ENCODE peak calls at places on chromosomes 1 and 21, in six cellular contexts. E is psoas muscle, K is chondrocyte, X is endothelial cell, V is heart left ventricle, A is H1. F is an unnamed sample.

GRCh38 chr1:23567996-23568607 is 8.8 kb upstream of the ID3 start:
- DNase-seq in E (peak; percentile 45), K (no peak), X (peak; percentile 48), V (peak; percentile 36), A (peak; percentile 68), F (no peak)

GRCh38 chr1:170927955-170928850 is 7.1 kb upstream of the MROH9 start:
- DNase-seq in E (no peak), K (no peak), X (no peak), V (no peak), A (no peak), F (peak; percentile 24)

GRCh38 chr1:38527373-38527966 is 332.1 kb downstream of the RRAGC start:
- DNase-seq in E (no peak), K (no peak), X (no peak), V (no peak), A (no peak), F (no peak)

GRCh38 chr1:9315411-9316079 is 22.9 kb downstream of the SPSB1 start:
- DNase-seq in E (no peak), K (no peak), X (no peak), V (no peak), A (no peak), F (peak; percentile 84)

GRCh38 chr1:221644663-221645258 is 97.1 kb downstream of the DUSP10 start:
- DNase-seq in E (no peak), K (no peak), X (no peak), V (no peak), A (no peak), F (no peak)

GRCh38 chr1:214658785-214659184 is 55.8 kb downstream of the CENPF start:
- DNase-seq in E (no peak), K (no peak), X (peak; percentile 41), V (no peak), A (no peak), F (peak; percentile 40)

GRCh38 chr1:3717715-3718601 is 34.3 kb upstream of the CCDC27 start:
- DNase-seq in E (no peak), K (no peak), X (peak; percentile 61), V (no peak), A (peak; percentile 92), F (no peak)

GRCh38 chr21:20377250-20377649 is 621.0 kb upstream of the NCAM2 start:
- DNase-seq in E (no peak), K (no peak), X (no peak), V (no peak), A (no peak), F (peak; percentile 17)

GRCh38 chr1:180857947-180858768 is 54.5 kb upstream of the KIAA1614 start:
- DNase-seq in E (no peak), K (no peak), X (no peak), V (no peak), A (no peak), F (no peak)

GRCh38 chr1:169692766-169693460 is 18.5 kb downstream of the SELL start:
- DNase-seq in E (no peak), K (no peak), X (no peak), V (no peak), A (no peak), F (no peak)

GRCh38 chr1:171769171-171769570 is 12.3 kb upstream of the METTL13 start:
- DNase-seq in E (no peak), K (no peak), X (no peak), V (no peak), A (no peak), F (no peak)

GRCh38 chr1:194816859-194817258 is 1630.4 kb upstream of the B3GALT2 start:
- DNase-seq in E (no peak), K (no peak), X (no peak), V (no peak), A (no peak), F (no peak)

GRCh38 chr1:109398343-109399225 is 866 bp upstream of the SORT1 start:
- DNase-seq in E (no peak), K (no peak), X (no peak), V (no peak), A (no peak), F (no peak)

GRCh38 chr1:148318123-148318899 is 164.8 kb downstream of the PPIAL4G start:
- DNase-seq in E (no peak), K (no peak), X (peak; percentile 20), V (no peak), A (peak; percentile 63), F (no peak)

GRCh38 chr1:36156329-36157114 is 562 bp downstream of the MAP7D1 start:
- DNase-seq in E (peak; percentile 72), K (no peak), X (peak; percentile 82), V (peak; percentile 85), A (peak; percentile 86), F (peak; percentile 56)

GRCh38 chr1:157682710-157683437 is 17.7 kb downstream of the FCRL3 start:
- DNase-seq in E (no peak), K (no peak), X (no peak), V (no peak), A (no peak), F (no peak)

GRCh38 chr1:67988066-67988465 is 62.4 kb downstream of the DIRAS3 start:
- DNase-seq in E (no peak), K (no peak), X (no peak), V (no peak), A (no peak), F (peak; percentile 8)

GRCh38 chr1:31669786-31670582 is 25.3 kb upstream of the PEF1 start:
- DNase-seq in E (peak; percentile 72), K (no peak), X (no peak), V (peak; percentile 86), A (no peak), F (peak; percentile 97)

GRCh38 chr1:109201123-109201703 is 12.5 kb upstream of the SARS1 start:
- DNase-seq in E (peak; percentile 29), K (no peak), X (peak; percentile 45), V (no peak), A (peak; percentile 86), F (peak; percentile 93)

GRCh38 chr1:157377216-157377821 is 175.0 kb downstream of the FCRL5 start:
- DNase-seq in E (no peak), K (no peak), X (peak; percentile 71), V (no peak), A (peak; percentile 79), F (peak; percentile 80)

GRCh38 chr1:108955111-108955510 is 8.2 kb downstream of the CLCC1 start:
- DNase-seq in E (no peak), K (no peak), X (no peak), V (no peak), A (no peak), F (no peak)

GRCh38 chr1:20095564-20096434 is 23.5 kb downstream of the PLA2G2D start:
- DNase-seq in E (no peak), K (no peak), X (no peak), V (peak; percentile 4), A (no peak), F (no peak)

GRCh38 chr21:32726742-32727477 is 903 bp downstream of the SYNJ1 start:
- DNase-seq in E (no peak), K (no peak), X (peak; percentile 33), V (peak; percentile 44), A (no peak), F (peak; percentile 43)

DNA sequence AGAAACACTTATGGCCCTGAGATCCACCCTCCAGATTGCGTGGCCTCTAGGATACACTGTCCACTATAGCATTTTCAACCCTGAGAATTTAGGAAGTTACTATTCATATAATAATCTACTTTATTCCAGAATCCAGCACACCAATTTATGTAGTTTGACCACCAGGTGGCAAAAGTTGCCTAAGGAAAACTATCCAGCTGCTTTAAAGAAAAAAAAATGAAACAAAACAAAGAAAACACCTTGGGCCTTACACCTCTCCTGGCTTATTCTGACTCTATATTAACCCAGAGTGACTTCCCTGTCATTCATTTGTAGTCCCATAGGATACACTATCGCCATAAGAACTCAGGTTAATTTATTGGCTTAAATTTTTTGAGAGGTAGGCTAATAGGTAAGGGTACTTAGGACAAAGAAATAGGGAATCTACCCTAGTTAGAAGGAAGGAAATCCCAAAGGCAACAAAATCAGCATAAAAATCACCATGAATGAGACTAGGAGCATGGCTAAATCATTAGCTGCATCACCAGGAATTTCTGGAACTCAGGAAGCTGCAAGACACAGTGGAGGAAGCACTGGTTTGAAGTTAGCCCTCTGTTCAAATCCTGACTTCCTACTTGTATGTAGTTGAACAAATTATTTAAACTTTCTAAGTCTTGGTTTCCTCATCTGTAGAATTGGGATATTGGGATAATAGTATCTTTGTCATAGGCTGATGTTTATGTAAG is 107.5 kb downstream of the SPAG17 start:
- DNase-seq in E (no peak), K (no peak), X (peak; percentile 10), V (no peak), A (peak; percentile 47), F (peak; percentile 63)
- TF ChIP-seq CTCF in E (peak; percentile 34), K (peak; percentile 90), X (peak; percentile 83), V (peak; percentile 21), A (no peak), F (peak; percentile 65)

DNA sequence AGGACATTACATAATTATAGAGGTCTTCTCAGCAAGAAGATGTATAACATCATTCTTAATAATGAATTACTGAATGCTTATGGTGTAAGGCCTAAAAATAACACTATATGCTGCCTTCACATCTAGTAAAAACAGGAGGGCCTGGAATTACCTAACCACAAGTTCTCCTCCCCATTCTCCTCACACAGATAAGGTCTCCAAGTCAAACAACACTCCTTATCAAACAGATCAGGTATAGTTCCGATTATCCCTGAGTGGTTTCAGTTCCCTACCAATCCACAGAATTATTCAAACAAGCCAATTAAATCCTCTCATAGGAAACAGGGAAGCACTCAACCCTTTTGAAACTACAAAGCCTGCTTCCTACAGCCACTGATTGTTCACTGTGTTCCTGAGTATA is 4.0 kb upstream of the AGBL4 start:
- DNase-seq in E (no peak), K (no peak), X (no peak), V (no peak), A (no peak), F (no peak)
- TF ChIP-seq CTCF in E (no peak), K (no peak), X (no peak), V (no peak), A (no peak), F (no peak)

DNA sequence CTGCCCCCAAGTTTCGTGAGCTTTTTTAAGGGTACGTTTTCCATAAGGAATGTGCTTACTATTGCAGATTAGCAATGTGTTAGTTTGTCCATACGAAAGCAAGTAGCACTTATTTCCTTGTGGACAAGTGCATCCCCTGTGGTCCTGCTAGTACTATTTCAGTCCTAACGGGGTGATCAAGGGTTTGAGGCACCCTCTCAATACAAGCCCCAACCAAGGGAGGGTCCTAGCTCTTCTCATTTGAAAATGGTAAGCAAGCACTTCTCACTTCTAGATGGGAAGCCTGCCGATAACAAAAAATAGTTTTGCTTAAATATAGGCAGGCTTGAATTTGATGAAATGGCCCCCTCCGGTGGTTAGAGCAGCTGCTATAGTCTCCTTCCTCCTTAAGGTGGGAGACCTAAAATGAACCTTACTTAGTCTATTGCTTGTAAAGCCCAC is 64.0 kb upstream of the HMCN1 start:
- DNase-seq in E (no peak), K (no peak), X (peak; percentile 49), V (no peak), A (peak; percentile 62), F (peak; percentile 69)
- TF ChIP-seq CTCF in E (no peak), K (peak; percentile 97), X (peak; percentile 40), V (peak; percentile 79), A (no peak), F (peak; percentile 78)

GRCh38 chr21:37443683-37444082 is 77.1 kb downstream of the DYRK1A start:
- DNase-seq in E (no peak), K (no peak), X (no peak), V (no peak), A (no peak), F (no peak)

GRCh38 chr21:37445228-37445627 is 78.7 kb downstream of the DYRK1A start:
- DNase-seq in E (no peak), K (no peak), X (no peak), V (no peak), A (no peak), F (peak; percentile 44)

GRCh38 chr21:37449302-37449937 is 82.8 kb downstream of the DYRK1A start:
- DNase-seq in E (no peak), K (no peak), X (no peak), V (no peak), A (no peak), F (no peak)

GRCh38 chr21:37447288-37447936 is 80.8 kb downstream of the DYRK1A start:
- DNase-seq in E (no peak), K (no peak), X (no peak), V (no peak), A (no peak), F (no peak)

GRCh38 chr21:37446552-37446951 is 80.0 kb downstream of the DYRK1A start:
- DNase-seq in E (no peak), K (no peak), X (no peak), V (no peak), A (no peak), F (no peak)
- TF ChIP-seq CTCF in E (no peak), K (no peak), X (no peak), V (peak; percentile 6), A (peak; percentile 55), F (no peak)

F was measured in MCF 10A.